ENCODE peak calls at places on chromosome 2, in five cellular contexts. One of them, this sample, is unnamed.

GRCh38 chr2:23037596-23037995 is 347.4 kb upstream of the KLHL29 start:
- DNase-seq in PC-9: peak
- DNase-seq in cardiac muscle cell: no peak
- DNase-seq in CD8-positive, alpha-beta T cell: no peak
- DNase-seq in neuronal stem cell: no peak
- DNase-seq in this sample: no peak

GRCh38 chr2:45268631-45269030 is 259.4 kb upstream of the SIX2 start:
- DNase-seq in PC-9: no peak
- DNase-seq in cardiac muscle cell: no peak
- DNase-seq in CD8-positive, alpha-beta T cell: no peak
- DNase-seq in neuronal stem cell: no peak
- DNase-seq in this sample: no peak

GRCh38 chr2:177545981-177546600 is 153.5 kb downstream of the AGPS start:
- DNase-seq in PC-9: no peak
- DNase-seq in cardiac muscle cell: no peak
- DNase-seq in CD8-positive, alpha-beta T cell: no peak
- DNase-seq in neuronal stem cell: no peak
- DNase-seq in this sample: no peak

GRCh38 chr2:236348279-236348678 is 84.1 kb upstream of the ASB18 start:
- DNase-seq in PC-9: no peak
- DNase-seq in cardiac muscle cell: no peak
- DNase-seq in CD8-positive, alpha-beta T cell: no peak
- DNase-seq in neuronal stem cell: no peak
- DNase-seq in this sample: no peak

GRCh38 chr2:229178117-229178516 is 93.0 kb downstream of the PID1 start:
- DNase-seq in PC-9: no peak
- DNase-seq in cardiac muscle cell: no peak
- DNase-seq in CD8-positive, alpha-beta T cell: no peak
- DNase-seq in neuronal stem cell: no peak
- DNase-seq in this sample: no peak

GRCh38 chr2:64017811-64018714 is 1.2 kb downstream of the VPS54 start:
- DNase-seq in PC-9: no peak
- DNase-seq in cardiac muscle cell: peak
- DNase-seq in CD8-positive, alpha-beta T cell: no peak
- DNase-seq in neuronal stem cell: no peak
- DNase-seq in this sample: no peak

GRCh38 chr2:109238580-109238979 is 109.6 kb downstream of the SH3RF3 start:
- DNase-seq in PC-9: peak
- DNase-seq in cardiac muscle cell: no peak
- DNase-seq in CD8-positive, alpha-beta T cell: peak
- DNase-seq in neuronal stem cell: no peak
- DNase-seq in this sample: no peak

GRCh38 chr2:219430633-219431615 is 3.7 kb upstream of the SPEG start:
- DNase-seq in PC-9: no peak
- DNase-seq in cardiac muscle cell: peak
- DNase-seq in CD8-positive, alpha-beta T cell: no peak
- DNase-seq in neuronal stem cell: no peak
- DNase-seq in this sample: no peak

GRCh38 chr2:118882693-118883336 is 35.4 kb upstream of the EN1 start:
- DNase-seq in PC-9: peak
- DNase-seq in cardiac muscle cell: peak
- DNase-seq in CD8-positive, alpha-beta T cell: peak
- DNase-seq in neuronal stem cell: peak
- DNase-seq in this sample: no peak

GRCh38 chr2:176158306-176158643 is 1.2 kb downstream of the HOXD3 start:
- DNase-seq in PC-9: no peak
- DNase-seq in cardiac muscle cell: no peak
- DNase-seq in CD8-positive, alpha-beta T cell: no peak
- DNase-seq in neuronal stem cell: no peak
- DNase-seq in this sample: no peak

GRCh38 chr2:8670580-8670979 is 11.3 kb upstream of the ID2 start:
- DNase-seq in PC-9: no peak
- DNase-seq in cardiac muscle cell: no peak
- DNase-seq in CD8-positive, alpha-beta T cell: no peak
- DNase-seq in neuronal stem cell: no peak
- DNase-seq in this sample: no peak

GRCh38 chr2:7825591-7826312 is 856.1 kb upstream of the ID2 start:
- DNase-seq in PC-9: no peak
- DNase-seq in cardiac muscle cell: no peak
- DNase-seq in CD8-positive, alpha-beta T cell: no peak
- DNase-seq in neuronal stem cell: no peak
- DNase-seq in this sample: peak

GRCh38 chr2:43391877-43392214 is 165.4 kb upstream of the ZFP36L2 start:
- DNase-seq in PC-9: no peak
- DNase-seq in cardiac muscle cell: no peak
- DNase-seq in CD8-positive, alpha-beta T cell: no peak
- DNase-seq in neuronal stem cell: no peak
- DNase-seq in this sample: no peak

GRCh38 chr2:25286025-25286400 is 55.7 kb downstream of the DNMT3A start:
- DNase-seq in PC-9: no peak
- DNase-seq in cardiac muscle cell: no peak
- DNase-seq in CD8-positive, alpha-beta T cell: peak
- DNase-seq in neuronal stem cell: no peak
- DNase-seq in this sample: no peak

GRCh38 chr2:229408356-229408755 is 137.3 kb upstream of the PID1 start:
- DNase-seq in PC-9: peak
- DNase-seq in cardiac muscle cell: no peak
- DNase-seq in CD8-positive, alpha-beta T cell: no peak
- DNase-seq in neuronal stem cell: no peak
- DNase-seq in this sample: peak

GRCh38 chr2:121284424-121285076 is 452 bp downstream of the TFCP2L1 start:
- DNase-seq in PC-9: no peak
- DNase-seq in cardiac muscle cell: peak
- DNase-seq in CD8-positive, alpha-beta T cell: no peak
- DNase-seq in neuronal stem cell: no peak
- DNase-seq in this sample: no peak

GRCh38 chr2:121285077-121285449 is at the start of gene TFCP2L1:
- DNase-seq in PC-9: no peak
- DNase-seq in cardiac muscle cell: peak
- DNase-seq in CD8-positive, alpha-beta T cell: no peak
- DNase-seq in neuronal stem cell: no peak
- DNase-seq in this sample: no peak

GRCh38 chr2:121281694-121282093 is 3.3 kb downstream of the TFCP2L1 start:
- DNase-seq in PC-9: no peak
- DNase-seq in cardiac muscle cell: no peak
- DNase-seq in CD8-positive, alpha-beta T cell: no peak
- DNase-seq in neuronal stem cell: no peak
- DNase-seq in this sample: no peak

GRCh38 chr2:121282800-121283382 is 2.1 kb downstream of the TFCP2L1 start:
- DNase-seq in PC-9: no peak
- DNase-seq in cardiac muscle cell: no peak
- DNase-seq in CD8-positive, alpha-beta T cell: no peak
- DNase-seq in neuronal stem cell: no peak
- DNase-seq in this sample: no peak

DNA sequence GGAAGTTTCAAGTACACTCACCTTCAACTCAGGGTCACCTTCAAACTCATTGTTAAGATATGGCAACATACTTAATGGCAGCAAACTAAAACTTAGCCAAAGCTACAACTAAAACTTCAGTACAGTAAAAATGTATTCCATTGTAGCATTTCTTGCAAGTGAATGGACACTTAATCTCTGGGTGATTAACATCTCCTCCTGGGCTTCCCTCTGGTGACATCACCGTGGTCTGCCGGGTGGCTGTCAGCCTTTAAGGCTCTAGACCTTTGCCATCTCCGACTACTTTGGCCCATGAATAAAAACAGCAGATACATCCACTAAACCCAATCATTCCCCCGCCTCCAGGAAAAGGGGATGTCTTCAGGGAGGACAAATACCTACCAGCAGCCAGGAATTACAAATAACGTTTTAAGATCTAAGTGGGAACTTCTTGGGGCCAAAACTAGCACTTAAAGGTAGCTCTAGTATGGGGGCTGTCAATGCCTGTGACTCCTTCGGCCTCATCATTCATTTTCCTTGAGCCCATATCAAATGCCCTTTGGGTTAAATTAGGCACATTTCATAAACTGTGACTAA is 1.2 kb downstream of the TFCP2L1 start:
- DNase-seq in PC-9: no peak
- DNase-seq in cardiac muscle cell: no peak
- DNase-seq in CD8-positive, alpha-beta T cell: no peak
- DNase-seq in neuronal stem cell: no peak
- DNase-seq in this sample: no peak
- H3K27ac ChIP-seq in PC-9: no peak
- H3K27ac ChIP-seq in cardiac muscle cell: no peak
- H3K27ac ChIP-seq in CD8-positive, alpha-beta T cell: no peak
- H3K27ac ChIP-seq in neuronal stem cell: no peak
- H3K27ac ChIP-seq in this sample: peak

DNA sequence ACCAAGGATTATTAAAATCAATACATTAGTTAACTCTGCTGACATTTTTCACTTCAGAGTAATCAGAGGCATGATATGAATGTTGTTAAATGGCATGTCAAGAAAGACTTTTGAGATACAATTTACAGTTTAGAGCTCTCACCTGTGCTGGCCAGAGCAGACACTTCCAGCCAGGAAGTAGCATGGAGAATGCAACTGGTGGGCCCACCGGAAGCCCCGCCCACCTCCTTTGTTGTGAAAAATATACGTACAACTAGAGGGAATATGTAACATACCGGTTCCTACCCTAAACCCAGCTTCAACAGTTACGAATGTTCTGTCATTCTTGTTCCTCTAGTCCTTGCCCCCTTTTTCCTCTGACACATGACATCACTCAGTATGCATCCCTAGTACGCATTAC is 70.3 kb upstream of the ITM2C start:
- DNase-seq in PC-9: peak
- DNase-seq in cardiac muscle cell: no peak
- DNase-seq in CD8-positive, alpha-beta T cell: peak
- DNase-seq in neuronal stem cell: no peak
- DNase-seq in this sample: no peak
- H3K27ac ChIP-seq in PC-9: peak
- H3K27ac ChIP-seq in cardiac muscle cell: no peak
- H3K27ac ChIP-seq in CD8-positive, alpha-beta T cell: peak
- H3K27ac ChIP-seq in neuronal stem cell: no peak
- H3K27ac ChIP-seq in this sample: peak

DNA sequence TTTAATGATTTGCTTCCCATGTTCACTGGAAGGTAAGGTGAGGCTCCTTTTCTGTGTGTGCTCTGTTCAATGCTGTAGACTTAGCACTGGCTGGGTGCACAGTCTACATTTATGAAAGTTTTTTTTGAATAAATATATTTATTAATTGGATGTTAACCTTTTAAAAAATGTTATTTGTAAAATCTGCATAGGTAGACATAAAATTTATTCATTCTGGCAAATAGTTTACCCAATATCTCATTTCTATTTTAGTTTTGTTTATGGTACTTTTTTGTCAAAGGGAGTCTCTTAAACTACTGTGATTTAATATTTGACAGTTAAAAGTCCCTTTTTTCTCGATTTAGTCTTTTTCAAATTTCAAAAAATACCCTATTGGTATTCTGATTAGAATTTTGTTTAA is 19.9 kb downstream of the CDKL4 start:
- DNase-seq in PC-9: no peak
- DNase-seq in cardiac muscle cell: no peak
- DNase-seq in CD8-positive, alpha-beta T cell: no peak
- DNase-seq in neuronal stem cell: no peak
- DNase-seq in this sample: no peak
- H3K27ac ChIP-seq in PC-9: no peak
- H3K27ac ChIP-seq in cardiac muscle cell: no peak
- H3K27ac ChIP-seq in CD8-positive, alpha-beta T cell: no peak
- H3K27ac ChIP-seq in neuronal stem cell: no peak
- H3K27ac ChIP-seq in this sample: no peak

GRCh38 chr2:557635-558301 is 119.4 kb downstream of the TMEM18 start:
- DNase-seq in PC-9: no peak
- DNase-seq in cardiac muscle cell: no peak
- DNase-seq in CD8-positive, alpha-beta T cell: no peak
- DNase-seq in neuronal stem cell: no peak
- DNase-seq in this sample: no peak

GRCh38 chr2:558302-558642 is 118.9 kb downstream of the TMEM18 start:
- DNase-seq in PC-9: no peak
- DNase-seq in cardiac muscle cell: no peak
- DNase-seq in CD8-positive, alpha-beta T cell: no peak
- DNase-seq in neuronal stem cell: no peak
- DNase-seq in this sample: no peak

GRCh38 chr2:554444-554843 is 122.8 kb downstream of the TMEM18 start:
- DNase-seq in PC-9: no peak
- DNase-seq in cardiac muscle cell: no peak
- DNase-seq in CD8-positive, alpha-beta T cell: no peak
- DNase-seq in neuronal stem cell: no peak
- DNase-seq in this sample: no peak

GRCh38 chr2:555164-555922 is 121.9 kb downstream of the TMEM18 start:
- DNase-seq in PC-9: no peak
- DNase-seq in cardiac muscle cell: no peak
- DNase-seq in CD8-positive, alpha-beta T cell: no peak
- DNase-seq in neuronal stem cell: no peak
- DNase-seq in this sample: no peak

GRCh38 chr2:556494-556893 is 120.7 kb downstream of the TMEM18 start:
- DNase-seq in PC-9: no peak
- DNase-seq in cardiac muscle cell: no peak
- DNase-seq in CD8-positive, alpha-beta T cell: no peak
- DNase-seq in neuronal stem cell: no peak
- DNase-seq in this sample: no peak
- H3K27ac ChIP-seq in PC-9: no peak
- H3K27ac ChIP-seq in cardiac muscle cell: no peak
- H3K27ac ChIP-seq in CD8-positive, alpha-beta T cell: no peak
- H3K27ac ChIP-seq in neuronal stem cell: no peak
- H3K27ac ChIP-seq in this sample: no peak

GRCh38 chr2:158810761-158811470 is 15.8 kb downstream of the DAPL1 start:
- DNase-seq in PC-9: no peak
- DNase-seq in cardiac muscle cell: no peak
- DNase-seq in CD8-positive, alpha-beta T cell: no peak
- DNase-seq in neuronal stem cell: no peak
- DNase-seq in this sample: no peak
- H3K27ac ChIP-seq in PC-9: no peak
- H3K27ac ChIP-seq in cardiac muscle cell: no peak
- H3K27ac ChIP-seq in CD8-positive, alpha-beta T cell: no peak
- H3K27ac ChIP-seq in neuronal stem cell: no peak
- H3K27ac ChIP-seq in this sample: no peak

DNA sequence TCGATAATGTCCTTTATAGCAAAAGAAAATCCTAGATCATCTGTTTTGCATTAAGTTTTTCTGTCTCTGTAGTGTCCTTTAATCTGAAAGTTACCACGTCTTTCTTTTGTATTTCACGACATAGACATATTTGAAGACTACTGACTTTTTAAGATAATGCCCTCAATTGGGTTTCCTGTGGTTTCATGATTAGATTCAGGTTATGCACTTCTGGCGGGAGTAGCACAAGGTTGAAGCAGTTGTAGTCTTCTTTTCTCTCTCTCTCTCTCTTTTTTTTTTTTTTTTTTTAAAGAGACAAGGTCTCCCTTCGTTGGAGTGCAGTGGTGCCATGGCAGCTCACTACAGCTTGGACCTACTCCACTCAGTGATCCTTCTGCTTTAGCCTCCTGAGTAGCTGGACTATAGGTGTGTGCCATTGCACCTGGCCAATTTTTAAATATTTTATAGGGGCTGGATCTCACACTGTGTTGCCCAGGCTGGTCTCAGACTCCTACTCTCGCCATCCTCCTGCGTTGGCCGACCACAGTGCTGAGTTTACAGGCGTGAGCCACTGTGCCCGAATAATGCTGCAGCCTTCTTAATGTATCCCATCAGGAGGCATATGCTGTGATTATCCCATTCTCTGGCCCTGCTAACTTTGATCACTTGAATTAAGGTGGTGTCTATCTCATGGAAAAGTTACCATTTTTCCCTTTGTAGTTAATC is 3.9 kb downstream of the INPP4A start:
- DNase-seq in PC-9: no peak
- DNase-seq in cardiac muscle cell: no peak
- DNase-seq in CD8-positive, alpha-beta T cell: peak
- DNase-seq in neuronal stem cell: no peak
- DNase-seq in this sample: no peak
- H3K27ac ChIP-seq in PC-9: no peak
- H3K27ac ChIP-seq in cardiac muscle cell: no peak
- H3K27ac ChIP-seq in CD8-positive, alpha-beta T cell: peak
- H3K27ac ChIP-seq in neuronal stem cell: no peak
- H3K27ac ChIP-seq in this sample: no peak

This sample was measured in epithelial cell of prostate.